ENCODE peak calls at places on chromosome 16, in ten cellular contexts. B, V, Z, D, L, M, Y, I, A and W are unnamed samples.

GRCh38 chr16:9135797-9136196 is 44.4 kb downstream of the HAPSTR1 start:
- DNase-seq in B (no peak), V (no peak), Z (no peak), D (no peak), L (no peak), M (no peak), Y (no peak), I (no peak), A (no peak), W (no peak)

GRCh38 chr16:7026639-7027038 is 306.0 kb upstream of the RBFOX1 start:
- DNase-seq in B (no peak), V (no peak), Z (no peak), D (no peak), L (no peak), M (no peak), Y (no peak), I (no peak), A (no peak), W (no peak)

GRCh38 chr16:81366316-81366932 is 51.7 kb downstream of the GAN start:
- DNase-seq in B (peak; percentile 59), V (no peak), Z (no peak), D (no peak), L (no peak), M (no peak), Y (peak; percentile 73), I (peak; percentile 76), A (peak; percentile 19), W (peak; percentile 23)

GRCh38 chr16:80045944-80046660 is 445.6 kb upstream of the MAF start:
- DNase-seq in B (no peak), V (no peak), Z (no peak), D (no peak), L (no peak), M (no peak), Y (no peak), I (no peak), A (no peak), W (no peak)

GRCh38 chr16:76081936-76082335 is 195.3 kb upstream of the CNTNAP4 start:
- DNase-seq in B (no peak), V (no peak), Z (no peak), D (no peak), L (no peak), M (no peak), Y (no peak), I (no peak), A (no peak), W (no peak)

GRCh38 chr16:56898847-56899246 is 33.1 kb upstream of the HERPUD1 start:
- DNase-seq in B (no peak), V (no peak), Z (no peak), D (no peak), L (no peak), M (no peak), Y (no peak), I (no peak), A (no peak), W (no peak)

GRCh38 chr16:74738134-74738541 is 36.5 kb downstream of the FA2H start:
- DNase-seq in B (peak; percentile 25), V (no peak), Z (no peak), D (no peak), L (no peak), M (no peak), Y (no peak), I (no peak), A (no peak), W (no peak)

GRCh38 chr16:57385083-57385482 is 12.8 kb downstream of the CX3CL1 start:
- DNase-seq in B (no peak), V (no peak), Z (no peak), D (no peak), L (no peak), M (no peak), Y (no peak), I (no peak), A (no peak), W (no peak)

GRCh38 chr16:46922239-46922638 is 38.1 kb downstream of the GPT2 start:
- DNase-seq in B (no peak), V (no peak), Z (no peak), D (peak; percentile 42), L (no peak), M (no peak), Y (no peak), I (no peak), A (no peak), W (no peak)

GRCh38 chr16:54030451-54030850 is 256.1 kb downstream of the IRX3 start:
- DNase-seq in B (no peak), V (no peak), Z (no peak), D (no peak), L (no peak), M (no peak), Y (no peak), I (no peak), A (peak; percentile 24), W (peak; percentile 71)

GRCh38 chr16:54028013-54028412 is 258.6 kb downstream of the IRX3 start:
- DNase-seq in B (no peak), V (no peak), Z (no peak), D (no peak), L (no peak), M (no peak), Y (no peak), I (peak; percentile 6), A (no peak), W (no peak)

GRCh38 chr16:54026456-54026855 is 260.1 kb downstream of the IRX3 start:
- DNase-seq in B (peak; percentile 39), V (no peak), Z (no peak), D (no peak), L (no peak), M (no peak), Y (peak; percentile 42), I (peak; percentile 76), A (no peak), W (no peak)

GRCh38 chr16:54031107-54031760 is 255.4 kb downstream of the IRX3 start:
- DNase-seq in B (no peak), V (no peak), Z (no peak), D (no peak), L (no peak), M (no peak), Y (no peak), I (no peak), A (no peak), W (no peak)

DNA sequence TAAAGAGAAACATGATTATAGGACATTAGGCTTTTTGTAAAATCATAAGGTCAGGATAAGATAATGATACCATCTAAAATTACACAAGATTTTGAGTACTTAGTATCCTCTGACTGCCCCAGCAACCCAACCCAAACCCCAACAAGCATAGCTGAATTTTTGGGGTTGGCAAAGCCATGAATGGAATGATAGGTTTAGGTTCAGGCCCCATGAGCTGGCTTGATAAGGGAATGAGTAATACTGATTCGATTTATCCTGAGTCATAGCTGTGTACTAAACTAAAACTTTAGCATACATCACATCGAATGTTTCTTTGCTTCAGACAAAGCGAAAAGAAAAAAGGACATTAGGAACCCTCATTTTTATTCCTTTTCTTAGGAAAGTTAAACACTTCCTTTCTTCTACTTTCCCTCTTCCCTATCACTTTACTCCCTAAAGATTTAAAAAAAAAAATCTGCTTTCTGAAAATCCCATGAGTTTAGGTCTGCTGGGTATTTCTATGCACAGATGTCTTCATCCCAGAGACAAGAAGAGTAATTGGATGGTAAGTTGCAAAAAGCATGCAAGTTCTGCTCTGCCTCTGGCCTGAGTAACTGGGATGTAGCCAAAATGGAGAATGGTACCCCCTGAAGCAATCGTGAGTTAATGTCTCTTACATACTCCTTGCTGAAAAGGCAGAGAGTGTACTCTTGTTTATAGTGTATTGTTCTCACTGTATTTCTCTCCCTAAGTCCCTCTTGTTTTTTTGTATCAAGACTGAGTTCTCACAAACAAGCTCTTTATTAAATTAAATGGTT is 259.3 kb downstream of the IRX3 start:
- DNase-seq in B (peak; percentile 83), V (no peak), Z (no peak), D (no peak), L (no peak), M (no peak), Y (peak; percentile 78), I (peak; percentile 87), A (no peak), W (no peak)
- H3K4me3 ChIP-seq in B (no peak overlapping the region), V (no peak overlapping the region), Z (no peak overlapping the region), D (no peak overlapping the region), L (no peak overlapping the region), M (no peak overlapping the region), Y (no peak overlapping the region), I (no peak overlapping the region), A (no peak overlapping the region), W (no peak overlapping the region)

DNA sequence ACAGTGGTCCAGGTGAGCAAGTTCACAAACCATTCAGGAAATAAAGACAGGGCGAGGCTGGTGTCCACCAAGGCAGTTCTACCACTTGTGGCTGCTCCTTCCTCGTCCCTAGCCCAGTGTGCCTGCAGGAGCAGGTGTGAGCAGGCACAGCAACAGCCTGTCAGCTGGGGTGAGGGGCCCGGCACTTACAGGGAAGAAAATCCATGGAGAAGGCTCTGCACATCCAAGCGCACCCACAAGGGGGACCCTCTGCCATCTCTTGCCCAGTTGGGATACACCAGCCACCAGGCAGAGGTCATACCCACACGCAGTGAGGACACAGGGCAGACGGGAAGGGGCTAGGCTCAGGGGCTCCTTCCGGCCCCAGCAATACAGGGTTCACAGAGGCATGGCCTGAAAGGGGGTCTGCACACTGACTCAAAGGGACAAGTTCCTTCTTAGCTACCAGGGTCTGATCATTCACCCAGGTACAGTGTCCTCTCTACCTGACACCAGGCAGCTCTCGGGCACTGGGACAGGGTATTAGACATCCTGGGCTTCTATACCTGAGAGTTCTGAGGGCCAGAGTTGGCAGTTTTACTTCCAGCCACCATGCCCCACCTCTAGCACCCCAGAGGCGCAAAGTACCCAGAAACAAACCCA is 27.0 kb downstream of the CDIP1 start:
- DNase-seq in B (peak; percentile 39), V (no peak), Z (no peak), D (peak; percentile 67), L (no peak), M (no peak), Y (peak; percentile 62), I (peak; percentile 33), A (peak; percentile 48), W (no peak)
- TF ChIP-seq CTCF in B (peak; percentile 51), V (peak; percentile 67), Z (peak; percentile 38), D (peak; percentile 32), L (peak; percentile 23), M (peak; percentile 22), Y (peak; percentile 75), I (peak; percentile 57), A (peak; percentile 73), W (peak; percentile 54)

DNA sequence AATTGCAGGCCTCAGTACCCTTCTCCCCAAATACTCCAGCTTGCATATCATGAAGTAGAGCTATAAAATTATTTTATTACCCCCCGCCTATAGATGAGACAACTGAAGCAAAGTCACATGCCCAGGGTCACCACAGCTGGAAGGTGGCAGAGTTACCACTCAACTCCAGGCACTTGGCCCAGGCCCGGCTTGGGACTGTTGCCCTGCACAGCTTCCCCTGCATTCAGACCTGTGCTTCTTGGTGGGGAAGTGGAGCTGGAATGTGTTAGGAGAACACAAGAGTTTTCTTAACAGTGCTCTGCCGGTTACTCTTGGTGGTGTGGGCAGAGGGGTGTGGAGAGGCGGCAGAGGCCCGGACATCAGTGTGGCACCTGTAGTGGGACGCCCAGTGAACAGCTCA is 149.3 kb downstream of the SOCS1 start:
- DNase-seq in B (no peak), V (no peak), Z (no peak), D (no peak), L (no peak), M (no peak), Y (no peak), I (no peak), A (no peak), W (no peak)
- H3K4me3 ChIP-seq in B (no peak overlapping the region), V (no peak overlapping the region), Z (no peak overlapping the region), D (no peak overlapping the region), L (no peak overlapping the region), M (no peak overlapping the region), Y (no peak overlapping the region), I (no peak overlapping the region), A (no peak overlapping the region), W (no peak overlapping the region)

DNA sequence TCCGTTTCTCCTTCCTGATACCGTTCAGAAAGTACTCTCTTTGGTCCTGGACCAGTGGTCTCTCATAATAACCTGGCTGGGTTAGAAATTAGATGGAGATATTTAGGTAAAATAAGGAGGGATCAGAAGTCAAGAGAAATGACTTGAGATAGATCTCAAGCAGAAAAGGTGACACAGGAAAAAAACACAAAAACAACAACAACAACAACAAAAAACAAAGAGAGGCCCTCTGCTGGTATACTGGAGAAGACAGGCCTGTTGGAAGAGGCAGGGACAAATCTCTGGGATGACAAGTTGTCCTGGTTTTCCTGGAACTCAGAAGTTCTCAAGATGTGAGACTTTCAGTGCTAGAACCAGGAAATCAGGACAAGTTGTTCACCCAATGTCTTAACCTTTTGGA is 430.5 kb downstream of the SHISA9 start:
- DNase-seq in B (no peak), V (no peak), Z (no peak), D (no peak), L (no peak), M (no peak), Y (no peak), I (no peak), A (no peak), W (no peak)
- TF ChIP-seq CTCF in B (no peak), V (no peak), Z (no peak), D (no peak), L (no peak), M (no peak), Y (no peak), I (no peak), A (no peak), W (no peak)